ENCODE peak calls at places on chromosomes 16 and 17, in seven cellular contexts. U is A549; K is activated naive CD8-positive, alpha-beta T cell treated with anti-CD3 and anti-CD28 coated beads, Interleukin-2, amount 50 U/mL, for 24 hours; X is left cardiac atrium; J is prostate gland; W is IMR-90; B is activated CD4-positive, alpha-beta T cell treated with anti-CD3 and anti-CD28 coated beads for 48 hours. O is an unnamed sample.

GRCh38 chr16:29904947-29905346 is 4.7 kb downstream of the ASPHD1 start:
- DNase-seq in K (no peak), B (no peak), X (no peak), U (no peak), W (no peak), J (no peak), O (no peak)

GRCh38 chr17:6623941-6624340 is 16.6 kb downstream of the KIAA0753 start:
- DNase-seq in U (no peak), K (no peak), X (no peak), J (no peak), B (no peak), W (peak; percentile 68), O (no peak)

GRCh38 chr17:45338023-45338781 is 21.4 kb upstream of the MAP3K14 start:
- DNase-seq in W (no peak), X (peak; percentile 68), U (no peak), K (no peak), J (no peak), B (no peak), O (no peak)

GRCh38 chr16:23330583-23331249 is 28.6 kb downstream of the SCNN1B start:
- DNase-seq in B (no peak), K (no peak), J (no peak), U (peak; percentile 48), X (no peak), W (no peak), O (no peak)

GRCh38 chr16:2825049-2825742 is 4.9 kb upstream of the ZG16B start:
- DNase-seq in J (no peak), K (no peak), W (no peak), U (no peak), X (no peak), B (no peak), O (no peak)

GRCh38 chr16:2163211-2163881 is 7.8 kb downstream of the TRAF7 start:
- DNase-seq in U (no peak), X (no peak), B (no peak), J (peak; percentile 64), W (no peak), K (no peak), O (no peak)

GRCh38 chr16:50841081-50841886 is 99.4 kb downstream of the CYLD start:
- DNase-seq in J (no peak), W (no peak), X (no peak), B (peak; percentile 61), U (no peak), K (peak; percentile 46), O (peak; percentile 42)

GRCh38 chr17:7019839-7020519 is 2.9 kb upstream of the BCL6B start:
- DNase-seq in U (peak; percentile 77), K (no peak), B (no peak), W (peak; percentile 23), J (no peak), X (peak; percentile 70), O (peak; percentile 62)

GRCh38 chr16:66270333-66270927 is 96.1 kb upstream of the CDH5 start:
- DNase-seq in J (peak; percentile 10), U (peak; percentile 73), X (peak; percentile 77), B (peak; percentile 79), W (peak; percentile 54), K (peak; percentile 75), O (peak; percentile 79)

GRCh38 chr16:1333854-1334719 is 642 bp downstream of the BAIAP3 start:
- DNase-seq in B (no peak), X (no peak), W (no peak), U (no peak), J (no peak), K (no peak), O (no peak)

GRCh38 chr17:81371910-81372760 is 23.1 kb upstream of the BAHCC1 start:
- DNase-seq in U (peak; percentile 77), J (no peak), X (peak; percentile 77), K (no peak), B (no peak), W (peak; percentile 48), O (peak; percentile 85)

GRCh38 chr17:74190807-74191206 is 12.7 kb upstream of the RPL38 start:
- DNase-seq in B (no peak), J (no peak), U (peak; percentile 29), W (no peak), K (no peak), X (no peak), O (peak; percentile 40)

GRCh38 chr17:30950669-30951399 is 20.0 kb upstream of the RNF135 start:
- DNase-seq in B (no peak), X (peak; percentile 69), W (peak; percentile 93), U (peak; percentile 81), J (peak; percentile 26), K (no peak), O (no peak)

GRCh38 chr17:66508896-66509843 is 206.8 kb downstream of the PRKCA start:
- DNase-seq in X (peak; percentile 31), U (peak; percentile 97), J (peak; percentile 91), B (peak; percentile 76), W (peak; percentile 90), K (peak; percentile 50), O (no peak)

GRCh38 chr17:9232591-9233270 is 211.4 kb downstream of the NTN1 start:
- DNase-seq in W (no peak), K (no peak), U (no peak), B (no peak), J (no peak), X (no peak), O (no peak)

GRCh38 chr17:62882878-62883277 is 74.8 kb upstream of the MARCHF10 start:
- DNase-seq in X (no peak), W (peak; percentile 54), J (no peak), B (no peak), U (peak; percentile 29), K (no peak), O (no peak)

GRCh38 chr17:76056882-76057281 is 15.4 kb downstream of the SRP68 start:
- DNase-seq in K (no peak), B (no peak), W (no peak), U (no peak), X (no peak), J (no peak), O (no peak)

GRCh38 chr17:12637015-12637414 is 28.7 kb upstream of the MYOCD start:
- DNase-seq in U (peak; percentile 89), B (no peak), K (no peak), W (peak; percentile 99), X (no peak), J (no peak), O (no peak)

GRCh38 chr16:48218473-48218872 is 25.6 kb upstream of the LONP2 start:
- DNase-seq in J (no peak), K (no peak), X (no peak), U (no peak), B (no peak), W (no peak), O (no peak)

GRCh38 chr16:89277641-89278341 is 60.3 kb downstream of the ZNF778 start:
- DNase-seq in U (no peak), X (no peak), J (no peak), W (no peak), B (no peak), K (no peak), O (no peak)

GRCh38 chr16:29312835-29313558 is 93.5 kb downstream of the NPIPB11 start:
- DNase-seq in X (no peak), K (no peak), B (no peak), U (no peak), J (no peak), W (no peak), O (peak; percentile 56)

GRCh38 chr17:40219073-40219860 is at the start of gene WIPF2:
- DNase-seq in W (peak; percentile 94), K (peak; percentile 98), J (peak; percentile 96), U (peak; percentile 98), X (peak; percentile 97), B (peak; percentile 98), O (peak; percentile 96)

GRCh38 chr16:88276591-88276990 is 106.2 kb upstream of the ZNF469 start:
- DNase-seq in W (no peak), K (no peak), X (no peak), B (no peak), J (no peak), U (no peak), O (no peak)

GRCh38 chr17:17492562-17492961 is 3.6 kb downstream of the RASD1 start:
- DNase-seq in X (no peak), B (no peak), U (no peak), W (no peak), K (no peak), J (no peak), O (no peak)

GRCh38 chr16:71569621-71570020 is 7.3 kb downstream of the TAT start:
- DNase-seq in W (no peak), X (no peak), B (no peak), U (no peak), J (no peak), K (no peak), O (no peak)

GRCh38 chr16:19167710-19168172 is 299 bp upstream of the SYT17 start:
- DNase-seq in J (peak; percentile 71), B (peak; percentile 74), W (peak; percentile 48), K (peak; percentile 57), U (peak; percentile 90), X (peak; percentile 78), O (peak; percentile 58)

GRCh38 chr16:11196286-11196828 is 59.6 kb downstream of the SOCS1 start:
- DNase-seq in J (no peak), K (no peak), U (no peak), B (no peak), W (peak; percentile 81), X (no peak), O (no peak)

GRCh38 chr17:13642188-13642587 is 40.5 kb upstream of the HS3ST3A1 start:
- DNase-seq in X (no peak), W (no peak), U (no peak), J (no peak), K (no peak), B (no peak), O (no peak)

GRCh38 chr17:29292071-29292991 is 1.6 kb downstream of the NUFIP2 start:
- DNase-seq in B (peak; percentile 66), U (peak; percentile 54), K (peak; percentile 59), W (peak; percentile 15), X (peak; percentile 79), J (peak; percentile 66), O (peak; percentile 79)

GRCh38 chr17:8311131-8311790 is 1.2 kb downstream of the ARHGEF15 start:
- DNase-seq in J (no peak), K (no peak), B (no peak), X (peak; percentile 65), U (no peak), W (no peak), O (no peak)

GRCh38 chr16:67000384-67001158 is 12.2 kb downstream of the CES4A start:
- DNase-seq in J (peak; percentile 62), X (peak; percentile 58), W (no peak), B (peak; percentile 70), U (no peak), K (peak; percentile 48), O (peak; percentile 76)

GRCh38 chr16:57575468-57576277 is 33.2 kb downstream of the ADGRG5 start:
- DNase-seq in B (no peak), K (no peak), X (no peak), J (no peak), W (no peak), U (no peak), O (no peak)

GRCh38 chr17:42183741-42184711 is 1.2 kb downstream of the HCRT start:
- DNase-seq in X (peak; percentile 82), B (peak; percentile 86), J (peak; percentile 24), W (peak; percentile 63), U (peak; percentile 74), K (peak; percentile 87), O (peak; percentile 82)

GRCh38 chr17:9890124-9890523 is 14.9 kb downstream of the RCVRN start:
- DNase-seq in B (peak; percentile 39), W (no peak), U (peak; percentile 75), X (no peak), K (peak; percentile 14), J (no peak), O (peak; percentile 65)

GRCh38 chr16:14334366-14335105 is 263.4 kb downstream of the MRTFB start:
- DNase-seq in K (no peak), W (no peak), X (no peak), J (no peak), B (no peak), U (no peak), O (no peak)

GRCh38 chr16:52976539-52977167 is 76.0 kb downstream of the CHD9NB start:
- DNase-seq in X (no peak), U (peak; percentile 39), B (no peak), W (peak; percentile 22), K (no peak), J (no peak), O (no peak)

GRCh38 chr17:18070861-18071340 is 16.8 kb upstream of the DRG2 start:
- DNase-seq in U (no peak), W (peak; percentile 61), J (no peak), B (no peak), K (no peak), X (no peak), O (no peak)

GRCh38 chr17:33366998-33367397 is 73.9 kb upstream of the ASIC2 start:
- DNase-seq in J (no peak), K (no peak), X (no peak), U (no peak), W (no peak), B (no peak), O (no peak)

O was measured in testis.